ENCODE peak calls at places on chromosomes 16 and 17, in four cellular contexts. L, W, M and U are unnamed samples.

GRCh38 chr17:48804936-48805411 is 12.1 kb downstream of the TTLL6 start:
- DNase-seq in L (peak), W (peak), M (no peak), U (peak)

GRCh38 chr16:4370570-4371480 is 823 bp upstream of the VASN start:
- DNase-seq in L (peak), W (peak), M (peak), U (no peak)

GRCh38 chr16:80924372-80924978 is 82.2 kb downstream of the CMC2 start:
- DNase-seq in L (no peak), W (peak), M (no peak), U (peak)

GRCh38 chr17:5772720-5773119 is 188.4 kb upstream of the NLRP1 start:
- DNase-seq in L (no peak), W (no peak), M (no peak), U (no peak)

GRCh38 chr16:11909653-11910551 is 5.9 kb downstream of the GSPT1 start:
- DNase-seq in L (no peak), W (peak), M (peak), U (no peak)

GRCh38 chr17:45792995-45793755 is 9.1 kb downstream of the CRHR1 start:
- DNase-seq in L (no peak), W (no peak), M (no peak), U (no peak)

GRCh38 chr17:61309857-61310256 is 89.8 kb upstream of the TBX2 start:
- DNase-seq in L (no peak), W (peak), M (no peak), U (no peak)

GRCh38 chr16:8885674-8886592 is 3.8 kb downstream of the LITAFD start:
- DNase-seq in L (no peak), W (peak), M (no peak), U (no peak)

GRCh38 chr17:6456914-6457687 is 12.8 kb downstream of the PIMREG start:
- DNase-seq in L (no peak), W (peak), M (peak), U (no peak)

GRCh38 chr17:45325810-45326209 is 9.0 kb upstream of the MAP3K14 start:
- DNase-seq in L (no peak), W (peak), M (no peak), U (no peak)

GRCh38 chr16:84548971-84549844 is 44.7 kb upstream of the MEAK7 start:
- DNase-seq in L (no peak), W (no peak), M (no peak), U (no peak)

GRCh38 chr17:78568051-78568450 is 9.1 kb downstream of the DNAH17 start:
- DNase-seq in L (no peak), W (peak), M (no peak), U (no peak)

GRCh38 chr17:81960130-81960958 is 643 bp downstream of the NOTUM start:
- DNase-seq in L (no peak), W (no peak), M (no peak), U (no peak)

GRCh38 chr16:68361485-68361884 is 50.7 kb downstream of the PRMT7 start:
- DNase-seq in L (no peak), W (peak), M (no peak), U (no peak)

GRCh38 chr17:81514735-81515529 is 2.3 kb upstream of the ACTG1 start:
- DNase-seq in L (peak), W (peak), M (peak), U (peak)

GRCh38 chr16:66007717-66008116 is 358.8 kb upstream of the CDH5 start:
- DNase-seq in L (no peak), W (peak), M (peak), U (no peak)

GRCh38 chr17:16419074-16419928 is 3.9 kb downstream of the TRPV2 start:
- DNase-seq in L (no peak), W (peak), M (no peak), U (no peak)

GRCh38 chr17:70521821-70522256 is 352.5 kb downstream of the KCNJ2 start:
- DNase-seq in L (peak), W (no peak), M (no peak), U (peak)

GRCh38 chr17:57945999-57946797 is 9.0 kb downstream of the CUEDC1 start:
- DNase-seq in L (no peak), W (peak), M (no peak), U (peak)

GRCh38 chr16:73390936-73391335 is 343.0 kb upstream of the ZFHX3 start:
- DNase-seq in L (no peak), W (peak), M (no peak), U (no peak)